ENCODE peak calls at places on chromosome 2, in ten cellular contexts. One of them, this sample, is unnamed.

GRCh38 chr2:26352892-26353291 is 6.3 kb upstream of the ADGRF3 start:
- DNase-seq in RWPE1: peak; percentile 62
- DNase-seq in HFF-Myc: no peak
- DNase-seq in breast epithelium: no peak
- DNase-seq in AG09319: no peak
- DNase-seq in fibroblast of lung: peak; percentile 8
- DNase-seq in lower lobe of right lung: no peak
- DNase-seq in A549: peak; percentile 37
- DNase-seq in mammary epithelial cell: peak; percentile 80
- DNase-seq in suprapubic skin: no peak
- DNase-seq in this sample: no peak

GRCh38 chr2:108917526-108917925 is 71.5 kb downstream of the EDAR start:
- DNase-seq in lower lobe of right lung: no peak
- DNase-seq in fibroblast of lung: no peak
- DNase-seq in mammary epithelial cell: no peak
- DNase-seq in suprapubic skin: no peak
- DNase-seq in A549: no peak
- DNase-seq in RWPE1: no peak
- DNase-seq in AG09319: no peak
- DNase-seq in HFF-Myc: no peak
- DNase-seq in breast epithelium: peak; percentile 15
- DNase-seq in this sample: no peak

GRCh38 chr2:33342171-33342570 is 134.3 kb upstream of the RASGRP3 start:
- DNase-seq in fibroblast of lung: no peak
- DNase-seq in mammary epithelial cell: no peak
- DNase-seq in RWPE1: no peak
- DNase-seq in A549: no peak
- DNase-seq in HFF-Myc: no peak
- DNase-seq in AG09319: no peak
- DNase-seq in suprapubic skin: no peak
- DNase-seq in breast epithelium: no peak
- DNase-seq in lower lobe of right lung: no peak
- DNase-seq in this sample: no peak

GRCh38 chr2:140085674-140086073 is 1305.5 kb upstream of the NXPH2 start:
- DNase-seq in breast epithelium: no peak
- DNase-seq in fibroblast of lung: peak; percentile 54
- DNase-seq in suprapubic skin: no peak
- DNase-seq in AG09319: no peak
- DNase-seq in lower lobe of right lung: no peak
- DNase-seq in HFF-Myc: no peak
- DNase-seq in A549: no peak
- DNase-seq in mammary epithelial cell: no peak
- DNase-seq in RWPE1: no peak
- DNase-seq in this sample: no peak

GRCh38 chr2:189559579-189560272 is 20.9 kb downstream of the SLC40A1 start:
- DNase-seq in fibroblast of lung: peak; percentile 87
- DNase-seq in mammary epithelial cell: no peak
- DNase-seq in breast epithelium: no peak
- DNase-seq in RWPE1: no peak
- DNase-seq in HFF-Myc: no peak
- DNase-seq in suprapubic skin: no peak
- DNase-seq in AG09319: no peak
- DNase-seq in A549: no peak
- DNase-seq in lower lobe of right lung: no peak
- DNase-seq in this sample: no peak

GRCh38 chr2:172062402-172063004 is 22.8 kb upstream of the DLX1 start:
- DNase-seq in lower lobe of right lung: no peak
- DNase-seq in HFF-Myc: no peak
- DNase-seq in fibroblast of lung: no peak
- DNase-seq in mammary epithelial cell: no peak
- DNase-seq in AG09319: no peak
- DNase-seq in A549: no peak
- DNase-seq in breast epithelium: no peak
- DNase-seq in RWPE1: no peak
- DNase-seq in suprapubic skin: no peak
- DNase-seq in this sample: no peak

GRCh38 chr2:101356486-101356885 is 30.8 kb downstream of the CREG2 start:
- DNase-seq in mammary epithelial cell: peak; percentile 75
- DNase-seq in lower lobe of right lung: no peak
- DNase-seq in breast epithelium: no peak
- DNase-seq in suprapubic skin: no peak
- DNase-seq in A549: no peak
- DNase-seq in RWPE1: peak; percentile 66
- DNase-seq in fibroblast of lung: peak; percentile 41
- DNase-seq in HFF-Myc: no peak
- DNase-seq in AG09319: no peak
- DNase-seq in this sample: no peak

GRCh38 chr2:69213832-69214231 is 173.2 kb downstream of the GFPT1 start:
- DNase-seq in suprapubic skin: no peak
- DNase-seq in AG09319: no peak
- DNase-seq in RWPE1: no peak
- DNase-seq in fibroblast of lung: no peak
- DNase-seq in mammary epithelial cell: no peak
- DNase-seq in lower lobe of right lung: no peak
- DNase-seq in A549: no peak
- DNase-seq in breast epithelium: no peak
- DNase-seq in HFF-Myc: no peak
- DNase-seq in this sample: no peak

GRCh38 chr2:224520064-224520463 is 65.1 kb downstream of the CUL3 start:
- DNase-seq in lower lobe of right lung: no peak
- DNase-seq in mammary epithelial cell: peak; percentile 45
- DNase-seq in breast epithelium: no peak
- DNase-seq in AG09319: no peak
- DNase-seq in fibroblast of lung: peak; percentile 91
- DNase-seq in suprapubic skin: no peak
- DNase-seq in RWPE1: no peak
- DNase-seq in A549: peak; percentile 17
- DNase-seq in HFF-Myc: peak; percentile 42
- DNase-seq in this sample: no peak

DNA sequence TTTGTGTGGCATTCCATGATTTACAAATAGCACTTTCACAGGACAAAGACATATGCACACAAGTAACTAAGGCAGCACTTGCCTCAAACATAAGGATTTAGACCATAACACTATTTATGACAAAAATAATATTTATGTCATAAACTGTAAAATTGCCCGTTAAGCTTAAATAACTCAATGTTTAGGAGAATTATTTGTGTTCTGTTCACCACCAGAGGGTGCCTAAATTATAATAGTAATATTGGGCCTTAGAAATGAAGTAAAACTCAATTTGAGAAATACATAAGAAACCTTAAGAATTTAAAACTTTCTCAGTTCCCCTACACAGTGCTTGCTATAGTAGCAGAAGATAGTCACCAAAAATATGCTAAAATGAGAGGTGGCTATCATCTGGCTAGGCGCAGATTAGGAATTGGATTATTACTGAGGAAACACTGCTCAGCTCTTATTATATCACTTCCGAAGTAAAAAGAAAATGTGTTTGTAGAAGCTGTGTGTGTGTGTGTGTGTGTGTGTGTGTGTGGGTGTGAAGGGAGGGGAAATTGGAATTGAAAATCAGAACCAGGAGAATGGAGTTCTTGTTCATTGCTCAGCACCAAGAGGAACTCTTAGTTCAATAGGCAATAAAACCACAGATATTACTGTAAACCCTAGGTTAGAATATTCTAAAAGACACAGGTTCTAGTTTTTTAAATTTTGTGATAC is 4.9 kb upstream of the CHN1 start:
- DNase-seq in breast epithelium: no peak
- DNase-seq in fibroblast of lung: no peak
- DNase-seq in lower lobe of right lung: no peak
- DNase-seq in HFF-Myc: no peak
- DNase-seq in suprapubic skin: no peak
- DNase-seq in RWPE1: no peak
- DNase-seq in AG09319: no peak
- DNase-seq in mammary epithelial cell: no peak
- DNase-seq in A549: no peak
- DNase-seq in this sample: no peak
- TF ChIP-seq CTCF in breast epithelium: no peak
- TF ChIP-seq CTCF in fibroblast of lung: no peak
- TF ChIP-seq CTCF in lower lobe of right lung: no peak
- TF ChIP-seq CTCF in HFF-Myc: no peak
- TF ChIP-seq CTCF in suprapubic skin: no peak
- TF ChIP-seq CTCF in RWPE1: no peak
- TF ChIP-seq CTCF in AG09319: no peak
- TF ChIP-seq CTCF in mammary epithelial cell: no peak
- TF ChIP-seq CTCF in A549: no peak
- TF ChIP-seq CTCF in this sample: no peak

GRCh38 chr2:60297296-60298010 is 256.0 kb downstream of the BCL11A start:
- DNase-seq in RWPE1: no peak
- DNase-seq in lower lobe of right lung: no peak
- DNase-seq in AG09319: no peak
- DNase-seq in suprapubic skin: no peak
- DNase-seq in fibroblast of lung: no peak
- DNase-seq in A549: no peak
- DNase-seq in breast epithelium: no peak
- DNase-seq in HFF-Myc: no peak
- DNase-seq in mammary epithelial cell: no peak
- DNase-seq in this sample: no peak

GRCh38 chr2:60292242-60292641 is 261.2 kb downstream of the BCL11A start:
- DNase-seq in RWPE1: no peak
- DNase-seq in fibroblast of lung: no peak
- DNase-seq in HFF-Myc: no peak
- DNase-seq in breast epithelium: no peak
- DNase-seq in mammary epithelial cell: no peak
- DNase-seq in lower lobe of right lung: no peak
- DNase-seq in A549: no peak
- DNase-seq in AG09319: no peak
- DNase-seq in suprapubic skin: no peak
- DNase-seq in this sample: no peak

GRCh38 chr2:60294901-60295590 is 258.4 kb downstream of the BCL11A start:
- DNase-seq in mammary epithelial cell: no peak
- DNase-seq in suprapubic skin: no peak
- DNase-seq in HFF-Myc: no peak
- DNase-seq in fibroblast of lung: no peak
- DNase-seq in RWPE1: no peak
- DNase-seq in AG09319: no peak
- DNase-seq in A549: no peak
- DNase-seq in breast epithelium: peak; percentile 26
- DNase-seq in lower lobe of right lung: no peak
- DNase-seq in this sample: no peak

GRCh38 chr2:60296219-60296955 is 257.1 kb downstream of the BCL11A start:
- DNase-seq in RWPE1: no peak
- DNase-seq in suprapubic skin: no peak
- DNase-seq in AG09319: no peak
- DNase-seq in HFF-Myc: no peak
- DNase-seq in lower lobe of right lung: no peak
- DNase-seq in fibroblast of lung: no peak
- DNase-seq in mammary epithelial cell: no peak
- DNase-seq in A549: no peak
- DNase-seq in breast epithelium: no peak
- DNase-seq in this sample: no peak

GRCh38 chr2:60295591-60295962 is 257.9 kb downstream of the BCL11A start:
- DNase-seq in AG09319: no peak
- DNase-seq in breast epithelium: no peak
- DNase-seq in A549: no peak
- DNase-seq in lower lobe of right lung: no peak
- DNase-seq in suprapubic skin: no peak
- DNase-seq in mammary epithelial cell: no peak
- DNase-seq in RWPE1: no peak
- DNase-seq in HFF-Myc: no peak
- DNase-seq in fibroblast of lung: no peak
- DNase-seq in this sample: no peak
- TF ChIP-seq CTCF in AG09319: no peak
- TF ChIP-seq CTCF in breast epithelium: no peak
- TF ChIP-seq CTCF in A549: no peak
- TF ChIP-seq CTCF in lower lobe of right lung: no peak
- TF ChIP-seq CTCF in suprapubic skin: no peak
- TF ChIP-seq CTCF in mammary epithelial cell: no peak
- TF ChIP-seq CTCF in RWPE1: no peak
- TF ChIP-seq CTCF in HFF-Myc: no peak
- TF ChIP-seq CTCF in fibroblast of lung: no peak
- TF ChIP-seq CTCF in this sample: no peak

GRCh38 chr2:241734208-241734466 is 293 bp upstream of the D2HGDH start:
- DNase-seq in mammary epithelial cell: no peak
- DNase-seq in lower lobe of right lung: no peak
- DNase-seq in HFF-Myc: no peak
- DNase-seq in breast epithelium: no peak
- DNase-seq in suprapubic skin: no peak
- DNase-seq in AG09319: no peak
- DNase-seq in fibroblast of lung: no peak
- DNase-seq in A549: no peak
- DNase-seq in RWPE1: no peak
- DNase-seq in this sample: no peak
- TF ChIP-seq CTCF in mammary epithelial cell: no peak
- TF ChIP-seq CTCF in lower lobe of right lung: no peak
- TF ChIP-seq CTCF in HFF-Myc: no peak
- TF ChIP-seq CTCF in breast epithelium: no peak
- TF ChIP-seq CTCF in suprapubic skin: no peak
- TF ChIP-seq CTCF in AG09319: no peak
- TF ChIP-seq CTCF in fibroblast of lung: no peak
- TF ChIP-seq CTCF in A549: peak; percentile 31
- TF ChIP-seq CTCF in RWPE1: no peak
- TF ChIP-seq CTCF in this sample: no peak

DNA sequence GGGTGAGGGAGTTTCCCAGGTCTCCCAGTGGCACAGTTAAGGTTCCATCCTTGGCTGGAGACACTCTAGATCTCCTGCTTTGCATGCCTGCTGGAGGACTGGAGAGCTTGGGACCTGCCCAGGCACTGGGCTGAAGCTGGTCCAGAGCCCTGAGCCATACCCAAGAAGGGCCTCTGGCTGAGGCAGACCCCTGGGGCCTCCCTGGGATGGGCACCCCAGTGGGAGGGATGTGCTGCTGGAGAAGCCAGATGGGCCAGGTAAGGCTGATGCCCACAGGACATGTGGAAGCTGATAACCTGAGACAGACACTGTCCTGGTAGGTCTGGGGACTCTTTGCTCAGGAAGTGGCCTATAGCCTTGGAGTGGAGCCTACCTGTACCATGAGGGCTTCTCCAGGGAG is 160.7 kb downstream of the TFCP2L1 start:
- DNase-seq in mammary epithelial cell: no peak
- DNase-seq in RWPE1: no peak
- DNase-seq in fibroblast of lung: no peak
- DNase-seq in suprapubic skin: no peak
- DNase-seq in breast epithelium: no peak
- DNase-seq in HFF-Myc: no peak
- DNase-seq in A549: no peak
- DNase-seq in lower lobe of right lung: no peak
- DNase-seq in AG09319: no peak
- DNase-seq in this sample: no peak
- TF ChIP-seq CTCF in mammary epithelial cell: no peak
- TF ChIP-seq CTCF in RWPE1: no peak
- TF ChIP-seq CTCF in fibroblast of lung: no peak
- TF ChIP-seq CTCF in suprapubic skin: no peak
- TF ChIP-seq CTCF in breast epithelium: no peak
- TF ChIP-seq CTCF in HFF-Myc: no peak
- TF ChIP-seq CTCF in A549: no peak
- TF ChIP-seq CTCF in lower lobe of right lung: no peak
- TF ChIP-seq CTCF in AG09319: no peak
- TF ChIP-seq CTCF in this sample: no peak

GRCh38 chr2:208033701-208034502 is 8.6 kb upstream of the PLEKHM3 start:
- DNase-seq in mammary epithelial cell: peak; percentile 90
- DNase-seq in RWPE1: peak; percentile 77
- DNase-seq in HFF-Myc: no peak
- DNase-seq in AG09319: no peak
- DNase-seq in breast epithelium: peak; percentile 26
- DNase-seq in fibroblast of lung: no peak
- DNase-seq in suprapubic skin: no peak
- DNase-seq in lower lobe of right lung: peak; percentile 66
- DNase-seq in A549: peak; percentile 65
- DNase-seq in this sample: no peak
- TF ChIP-seq CTCF in mammary epithelial cell: peak; percentile 68
- TF ChIP-seq CTCF in RWPE1: peak; percentile 58
- TF ChIP-seq CTCF in HFF-Myc: peak; percentile 2
- TF ChIP-seq CTCF in AG09319: peak; percentile 4
- TF ChIP-seq CTCF in breast epithelium: peak; percentile 24
- TF ChIP-seq CTCF in fibroblast of lung: no peak
- TF ChIP-seq CTCF in suprapubic skin: no peak
- TF ChIP-seq CTCF in lower lobe of right lung: peak; percentile 57
- TF ChIP-seq CTCF in A549: no peak
- TF ChIP-seq CTCF in this sample: no peak